ENCODE peak calls at places on chromosomes 13 and 19, in four cellular contexts. L, D, P and E are unnamed samples.

GRCh38 chr19:48617146-48617937 is 1.6 kb downstream of the RPL18 start:
- DNase-seq in L (no peak), D (no peak), P (peak; percentile 59), E (no peak)

GRCh38 chr13:30796132-30796832 is 60.9 kb downstream of the ALOX5AP start:
- DNase-seq in L (no peak), D (no peak), P (no peak), E (no peak)

GRCh38 chr19:48244289-48244688 is 11.4 kb downstream of the CARD8 start:
- DNase-seq in L (no peak), D (no peak), P (no peak), E (peak; percentile 16)

GRCh38 chr19:40331052-40331451 is 17.1 kb downstream of the C19orf47 start:
- DNase-seq in L (no peak), D (no peak), P (no peak), E (no peak)

GRCh38 chr13:111258637-111259036 is 61.8 kb upstream of the TEX29 start:
- DNase-seq in L (no peak), D (no peak), P (no peak), E (no peak)

GRCh38 chr13:25872871-25873607 is 178.8 kb downstream of the SHISA2 start:
- DNase-seq in L (no peak), D (no peak), P (no peak), E (no peak)

GRCh38 chr19:51530616-51531015 is 854 bp downstream of the SIGLEC6 start:
- DNase-seq in L (no peak), D (no peak), P (no peak), E (no peak)

GRCh38 chr13:32443111-32443510 is 15.2 kb upstream of the N4BP2L1 start:
- DNase-seq in L (no peak), D (no peak), P (no peak), E (no peak)

GRCh38 chr13:42495256-42495655 is 78.7 kb upstream of the TNFSF11 start:
- DNase-seq in L (no peak), D (no peak), P (no peak), E (no peak)

GRCh38 chr13:34776390-34776981 is 165.6 kb upstream of the NBEA start:
- DNase-seq in L (no peak), D (no peak), P (no peak), E (no peak)

GRCh38 chr19:43562698-43563241 is 12.6 kb downstream of the XRCC1 start:
- DNase-seq in L (peak; percentile 38), D (peak; percentile 76), P (no peak), E (peak; percentile 81)

GRCh38 chr19:10662384-10663251 is 8.5 kb downstream of the ILF3 start:
- DNase-seq in L (no peak), D (no peak), P (no peak), E (no peak)

GRCh38 chr19:19602136-19602712 is 16.3 kb downstream of the PBX4 start:
- DNase-seq in L (no peak), D (no peak), P (no peak), E (no peak)

GRCh38 chr13:113413178-113413897 is 40.0 kb downstream of the ADPRHL1 start:
- DNase-seq in L (no peak), D (no peak), P (no peak), E (no peak)

GRCh38 chr19:996051-996838 is 4.0 kb upstream of the GRIN3B start:
- DNase-seq in L (no peak), D (no peak), P (no peak), E (peak; percentile 75)

GRCh38 chr13:33279898-33280549 is 5.5 kb downstream of the STARD13 start:
- DNase-seq in L (no peak), D (peak; percentile 63), P (no peak), E (no peak)

GRCh38 chr13:64054306-64054705 is 2638.7 kb upstream of the PCDH20 start:
- DNase-seq in L (no peak), D (no peak), P (no peak), E (no peak)

GRCh38 chr13:59259416-59260000 is 904.2 kb downstream of the DIAPH3 start:
- DNase-seq in L (no peak), D (no peak), P (no peak), E (no peak)

GRCh38 chr13:59263531-59263930 is 900.2 kb downstream of the DIAPH3 start:
- DNase-seq in L (no peak), D (no peak), P (no peak), E (no peak)

GRCh38 chr13:59266478-59267063 is 897.2 kb downstream of the DIAPH3 start:
- DNase-seq in L (no peak), D (no peak), P (no peak), E (no peak)

GRCh38 chr13:59261928-59262488 is 901.7 kb downstream of the DIAPH3 start:
- DNase-seq in L (no peak), D (no peak), P (no peak), E (no peak)
- TF ChIP-seq CTCF in L (no peak), D (no peak), P (no peak), E (no peak)

DNA sequence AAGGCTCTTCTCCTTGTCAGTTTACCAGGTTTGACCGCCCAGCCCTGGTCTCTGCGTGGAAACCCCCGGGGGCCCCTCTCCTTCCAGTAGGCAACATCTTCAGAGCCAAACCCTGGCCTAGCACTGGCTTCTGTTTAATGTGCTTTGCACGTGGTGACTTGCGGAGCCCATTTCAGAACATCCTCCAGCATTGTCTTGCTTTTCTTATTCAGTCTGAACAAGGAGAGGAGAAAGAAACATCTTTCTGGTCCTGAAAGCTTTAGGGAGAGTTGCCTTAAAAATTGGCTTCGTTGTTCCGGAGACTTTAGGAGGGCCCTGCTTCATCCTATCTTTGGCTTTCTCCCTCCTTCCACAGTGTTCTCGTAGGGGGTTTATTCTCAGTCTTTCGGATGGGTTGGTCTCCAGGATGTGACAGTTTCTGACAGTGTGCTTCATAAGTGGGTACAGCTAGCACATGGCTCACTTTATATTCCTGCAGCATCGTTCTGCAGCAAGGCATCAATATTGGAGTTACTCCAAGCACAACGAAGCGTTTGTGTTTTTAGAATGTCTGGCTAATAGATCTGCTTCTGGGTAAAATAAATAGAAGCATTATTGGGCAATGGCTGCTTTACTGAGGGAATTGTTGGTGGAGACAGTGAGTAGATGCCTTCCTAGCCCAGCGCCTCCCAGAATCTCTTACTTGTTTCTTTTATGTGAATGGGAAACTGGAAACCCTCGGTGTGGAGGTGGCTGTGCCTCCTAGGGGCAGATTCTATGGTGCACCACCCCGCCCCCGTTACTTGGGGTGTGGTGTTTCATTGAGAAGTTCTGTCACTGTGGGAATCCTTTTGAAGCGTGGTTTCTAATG is 1.8 kb downstream of the FARP1 start:
- DNase-seq in L (no peak), D (no peak), P (no peak), E (no peak)
- TF ChIP-seq CTCF in L (no peak), D (no peak), P (no peak), E (no peak)

GRCh38 chr19:14770136-14770535 is 8.2 kb downstream of the ADGRE2 start:
- DNase-seq in L (no peak), D (no peak), P (no peak), E (no peak)
- TF ChIP-seq CTCF in L (no peak), D (no peak), P (no peak), E (no peak)

DNA sequence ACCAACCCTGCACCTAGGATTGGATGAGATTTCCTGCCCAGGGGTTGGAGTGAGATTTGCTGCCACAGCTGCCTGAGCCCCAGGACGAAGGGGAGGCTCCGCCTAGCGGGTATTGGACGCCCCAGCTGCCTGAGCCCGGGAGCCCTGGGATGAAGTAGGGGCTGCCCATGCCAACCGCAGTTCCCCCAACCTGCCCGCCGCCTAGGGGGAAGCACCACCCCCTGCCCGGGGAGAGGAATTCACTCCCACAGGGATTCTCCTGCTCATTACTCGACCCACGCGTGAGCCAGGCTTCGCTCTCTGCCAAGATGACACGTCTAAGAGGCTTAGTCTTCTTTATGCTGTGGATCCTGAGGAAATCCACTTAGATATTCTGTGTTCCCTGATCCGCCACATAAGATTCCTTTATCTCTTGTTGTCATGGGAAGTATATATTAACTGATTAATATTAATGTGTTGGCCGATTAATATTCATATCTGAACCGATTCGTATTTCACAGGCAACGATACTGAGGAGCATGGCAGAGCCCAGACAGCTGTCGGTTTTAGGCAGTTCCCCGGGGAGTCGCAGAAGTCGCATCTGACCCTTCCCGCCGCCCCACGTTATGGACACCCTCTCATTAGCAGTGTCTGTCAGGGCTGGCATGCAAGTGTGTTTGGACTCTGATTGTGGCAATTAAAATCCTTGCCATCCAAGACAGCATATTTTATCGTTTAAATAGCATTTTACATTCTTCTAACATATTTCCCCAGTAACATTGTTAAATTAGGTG is 44.5 kb upstream of the KCTD15 start:
- DNase-seq in L (no peak), D (no peak), P (no peak), E (no peak)
- TF ChIP-seq CTCF in L (no peak), D (no peak), P (no peak), E (no peak)

GRCh38 chr19:5338661-5339469 is 1.7 kb downstream of the PTPRS start:
- DNase-seq in L (no peak), D (no peak), P (no peak), E (no peak)

GRCh38 chr19:5341448-5341820 is 822 bp upstream of the PTPRS start:
- DNase-seq in L (no peak), D (no peak), P (no peak), E (no peak)

GRCh38 chr19:5340637-5341447 is at the start of gene PTPRS:
- DNase-seq in L (peak; percentile 38), D (peak; percentile 30), P (peak; percentile 70), E (peak; percentile 70)

GRCh38 chr19:5339470-5339949 is 1.1 kb downstream of the PTPRS start:
- DNase-seq in L (no peak), D (no peak), P (no peak), E (no peak)

DNA sequence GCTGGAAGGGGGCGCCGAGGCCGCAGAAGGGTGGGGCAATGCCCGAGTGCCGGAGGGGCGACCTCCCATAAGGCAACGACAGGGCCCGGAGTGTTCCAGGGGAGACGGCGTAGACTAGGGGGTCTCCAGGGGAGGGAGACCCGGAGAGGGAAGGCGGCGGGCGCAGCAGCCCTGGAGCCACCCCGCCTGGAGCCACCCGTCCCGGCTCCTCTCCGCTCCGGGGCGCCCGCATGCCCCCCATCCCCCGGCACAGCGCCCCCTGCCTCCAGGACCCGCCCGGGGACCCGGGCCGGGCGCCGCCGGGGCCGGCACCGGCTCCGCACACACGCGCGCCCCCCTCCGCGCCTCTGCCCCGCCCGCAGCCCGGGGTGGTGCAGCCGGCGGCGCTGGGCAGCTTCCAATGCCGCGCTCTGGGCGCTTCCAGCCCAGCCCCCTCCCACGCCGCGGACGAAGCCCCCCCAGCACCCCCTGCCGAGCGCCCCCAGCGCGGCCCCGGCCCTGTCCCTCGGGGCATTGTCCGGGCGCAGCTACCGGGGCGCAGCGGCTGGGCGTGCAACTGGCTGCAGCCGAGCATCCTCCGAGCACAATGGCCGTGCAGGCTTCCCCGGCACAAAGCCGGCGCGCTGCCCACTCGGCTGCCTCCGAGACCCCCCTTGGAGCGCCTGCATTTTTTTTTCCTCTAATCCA is 519 bp downstream of the PTPRS start:
- DNase-seq in L (no peak), D (no peak), P (no peak), E (no peak)
- TF ChIP-seq CTCF in L (no peak), D (no peak), P (no peak), E (no peak)

DNA sequence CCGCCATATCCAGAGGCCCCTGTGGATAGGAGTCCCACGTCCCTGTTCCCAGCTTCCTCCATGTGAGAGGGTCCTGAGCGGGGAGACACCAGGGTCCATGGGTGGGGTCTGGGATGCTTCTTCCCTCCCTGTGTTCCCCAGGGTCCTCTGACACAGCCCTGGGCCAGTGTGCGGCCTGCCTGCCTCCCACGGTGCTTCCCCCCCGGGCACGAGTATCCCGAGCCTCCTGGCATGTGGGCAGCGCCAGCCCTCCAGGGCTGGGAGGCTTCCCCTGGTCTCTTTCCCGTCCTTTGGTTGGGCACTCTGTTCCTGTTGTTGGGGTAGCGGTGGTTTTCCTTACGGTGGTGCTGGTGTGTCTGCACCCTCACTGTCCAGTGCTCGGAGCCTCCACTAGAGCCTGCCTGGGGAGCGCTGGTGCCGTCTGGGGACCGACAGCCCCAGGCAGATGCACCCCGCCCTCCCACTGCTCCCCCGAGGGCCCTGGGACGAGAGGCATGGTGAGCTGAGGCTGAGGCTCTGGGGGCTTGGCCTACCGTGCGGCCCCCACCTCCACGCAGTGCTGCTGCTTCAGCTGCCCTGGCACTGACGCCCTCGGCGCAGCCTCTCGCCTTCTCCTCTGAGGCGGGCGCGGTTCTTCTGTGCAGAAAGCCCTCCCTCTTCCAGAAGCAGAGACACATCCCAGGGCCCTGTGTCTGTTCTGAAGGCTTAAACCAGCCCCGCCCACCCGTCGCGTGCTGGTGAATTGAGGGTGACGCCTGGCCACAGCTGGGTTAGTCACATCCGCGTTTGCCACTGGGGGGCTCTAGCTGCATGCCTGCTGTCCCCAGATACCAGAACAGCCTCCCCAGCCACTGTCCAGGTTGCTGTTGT is 27.9 kb downstream of the PLEKHJ1 start:
- DNase-seq in L (peak; percentile 75), D (peak; percentile 88), P (peak; percentile 78), E (no peak)
- TF ChIP-seq CTCF in L (peak; percentile 21), D (no peak), P (no peak), E (no peak)